ENCODE peak calls at places on chromosomes 5 and 9, in six cellular contexts. P is HCT116, L is HepG2, I is SK-N-SH, R is K562, G is GM12878. M is an unnamed sample.

GRCh38 chr5:69001605-69002004 is 92.2 kb upstream of the SLC30A5 start:
- DNase-seq in G (no peak), I (peak), L (no peak), P (no peak), R (no peak), M (no peak)

GRCh38 chr5:1111727-1112289 is at the start of gene SLC12A7:
- DNase-seq in P (no peak), I (peak), L (no peak), G (no peak), R (peak), M (peak)

GRCh38 chr5:11734369-11734768 is 169.9 kb downstream of the CTNND2 start:
- DNase-seq in G (no peak), R (no peak), I (no peak), L (no peak), P (no peak), M (peak)

GRCh38 chr5:142782976-142783539 is 12.9 kb downstream of the ARHGAP26 start:
- DNase-seq in P (no peak), L (no peak), I (no peak), R (no peak), G (no peak), M (no peak)

GRCh38 chr9:87503970-87504369 is 6.3 kb downstream of the DAPK1 start:
- DNase-seq in P (no peak), L (peak), G (no peak), I (no peak), R (no peak), M (no peak)

GRCh38 chr5:39270172-39270848 is 50.9 kb upstream of the FYB1 start:
- DNase-seq in L (no peak), I (no peak), G (peak), R (no peak), P (no peak), M (no peak)

GRCh38 chr9:1125741-1126140 is 75.6 kb downstream of the DMRT2 start:
- DNase-seq in I (no peak), G (no peak), L (no peak), P (no peak), R (no peak), M (no peak)

GRCh38 chr9:89502038-89502601 is 4.2 kb upstream of the SEMA4D start:
- DNase-seq in L (no peak), R (no peak), P (no peak), G (no peak), I (no peak), M (no peak)

GRCh38 chr9:92635760-92636159 is 34.2 kb downstream of the IPPK start:
- DNase-seq in I (no peak), R (no peak), L (no peak), G (no peak), P (no peak), M (no peak)

GRCh38 chr9:89418882-89419641 is 78.9 kb downstream of the SEMA4D start:
- DNase-seq in G (no peak), I (no peak), P (no peak), L (no peak), R (no peak), M (no peak)

GRCh38 chr5:135130526-135131215 is 96.6 kb upstream of the PITX1 start:
- DNase-seq in L (no peak), R (no peak), I (no peak), G (no peak), P (no peak), M (no peak)

GRCh38 chr9:35675732-35676392 is 2.1 kb downstream of the CA9 start:
- DNase-seq in I (peak), L (no peak), R (no peak), G (no peak), P (no peak), M (no peak)

GRCh38 chr5:81080809-81081460 is 120.8 kb downstream of the RASGRF2 start:
- DNase-seq in P (no peak), G (no peak), L (no peak), R (no peak), I (no peak), M (no peak)

GRCh38 chr5:150642991-150643710 is 2.7 kb downstream of the SYNPO start:
- DNase-seq in G (no peak), L (no peak), I (no peak), P (no peak), R (no peak), M (peak)

GRCh38 chr5:143114481-143114880 is 289.0 kb downstream of the NR3C1 start:
- DNase-seq in I (no peak), G (no peak), P (no peak), L (no peak), R (no peak), M (no peak)

GRCh38 chr5:157271740-157272271 is 5.9 kb downstream of the CYFIP2 start:
- DNase-seq in I (no peak), P (no peak), G (peak), R (no peak), L (no peak), M (no peak)

GRCh38 chr9:106886111-106887046 is 23.4 kb downstream of the ZNF462 start:
- DNase-seq in P (no peak), L (no peak), I (no peak), G (no peak), R (no peak), M (no peak)

GRCh38 chr5:114317751-114318150 is 44.1 kb upstream of the KCNN2 start:
- DNase-seq in R (no peak), P (no peak), I (no peak), L (no peak), G (no peak), M (no peak)

GRCh38 chr9:76650692-76651091 is 113.5 kb upstream of the PCA3 start:
- DNase-seq in L (no peak), I (no peak), R (no peak), P (no peak), G (no peak), M (no peak)

GRCh38 chr5:72555871-72556270 is 48.7 kb upstream of the ZNF366 start:
- DNase-seq in P (no peak), G (no peak), R (no peak), I (no peak), L (no peak), M (no peak)

GRCh38 chr9:130451509-130452388 is 7.0 kb downstream of the ASS1 start:
- DNase-seq in R (peak), I (peak), P (no peak), L (peak), G (no peak), M (peak)

GRCh38 chr5:172455511-172456061 is 1.3 kb upstream of the SH3PXD2B start:
- DNase-seq in R (no peak), L (no peak), G (no peak), I (no peak), P (no peak), M (no peak)

GRCh38 chr5:66757834-66758396 is 161.7 kb downstream of the MAST4 start:
- DNase-seq in I (no peak), G (no peak), L (no peak), R (no peak), P (no peak), M (no peak)

GRCh38 chr9:29556317-29556716 is 1983.0 kb upstream of the C9orf72 start:
- DNase-seq in I (no peak), L (no peak), G (no peak), R (no peak), P (no peak), M (peak)

DNA sequence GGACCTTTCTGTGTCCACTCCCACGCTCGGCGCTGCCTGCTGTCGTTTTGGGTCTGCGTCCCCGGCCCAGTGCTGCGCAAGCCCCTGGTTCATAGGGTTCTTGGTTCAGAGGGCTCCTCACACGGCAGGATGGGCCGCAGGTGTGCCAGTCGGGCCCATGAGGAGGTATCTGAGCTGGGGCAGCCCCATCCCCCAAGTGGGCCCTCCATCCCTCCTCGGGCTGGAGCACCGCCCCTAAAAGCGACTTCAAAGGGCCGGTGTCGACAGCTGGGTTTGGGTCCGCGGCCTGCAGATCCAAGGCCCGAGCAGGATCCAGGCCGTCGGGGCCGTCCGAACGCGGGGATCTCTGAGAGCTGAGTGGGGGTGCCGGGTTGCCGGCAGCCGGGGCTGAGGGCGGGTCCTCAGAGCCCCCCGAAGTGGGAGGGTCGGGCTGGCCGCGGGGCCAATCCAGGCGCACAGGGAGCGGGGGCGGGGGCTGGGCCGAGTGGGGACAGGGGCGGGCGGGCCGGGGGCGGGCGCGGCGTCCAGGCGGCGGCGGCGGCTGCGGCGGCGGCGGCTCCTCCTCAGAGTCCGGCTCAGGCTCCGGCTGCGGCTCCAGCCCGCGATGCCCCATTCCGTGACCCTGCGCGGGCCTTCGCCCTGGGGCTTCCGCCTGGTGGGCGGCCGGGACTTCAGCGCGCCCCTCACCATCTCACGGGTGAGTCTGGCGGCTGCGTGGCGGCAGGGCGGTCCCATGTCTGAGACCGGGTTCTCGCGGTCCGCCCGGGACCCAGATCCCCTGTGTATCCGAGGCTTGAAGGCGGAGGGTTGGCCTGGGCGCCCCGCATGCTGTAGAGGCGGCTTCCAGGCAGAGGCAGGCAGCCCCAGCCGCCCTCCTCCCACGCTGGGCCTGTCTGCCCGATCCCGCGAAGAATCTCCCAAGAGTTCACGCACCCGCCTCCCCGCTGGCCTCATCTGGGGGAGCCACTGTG is at the start of gene PDLIM4:
- DNase-seq in L (no peak), G (no peak), P (no peak), R (peak), I (peak), M (no peak)
- TF ChIP-seq JUND in L (no peak), G (no peak), P (no peak), R (no peak), I (no peak), M (no peak)

GRCh38 chr5:153147891-153148623 is 342.4 kb upstream of the GRIA1 start:
- DNase-seq in L (peak), P (no peak), I (peak), R (no peak), G (no peak), M (peak)
- TF ChIP-seq JUND in L (no peak), P (no peak), I (no peak), R (no peak), G (no peak), M (no peak)

GRCh38 chr5:74019923-74020322 is 393.9 kb downstream of the ARHGEF28 start:
- DNase-seq in I (no peak), G (no peak), L (no peak), P (no peak), R (no peak), M (no peak)

GRCh38 chr5:74017112-74017511 is 391.1 kb downstream of the ARHGEF28 start:
- DNase-seq in G (no peak), I (no peak), L (no peak), P (peak), R (no peak), M (no peak)

GRCh38 chr5:74015716-74016115 is 389.7 kb downstream of the ARHGEF28 start:
- DNase-seq in R (no peak), P (no peak), L (no peak), I (no peak), G (no peak), M (no peak)

GRCh38 chr5:74016373-74016772 is 390.4 kb downstream of the ARHGEF28 start:
- DNase-seq in I (no peak), R (peak), L (peak), G (no peak), P (peak), M (no peak)

DNA sequence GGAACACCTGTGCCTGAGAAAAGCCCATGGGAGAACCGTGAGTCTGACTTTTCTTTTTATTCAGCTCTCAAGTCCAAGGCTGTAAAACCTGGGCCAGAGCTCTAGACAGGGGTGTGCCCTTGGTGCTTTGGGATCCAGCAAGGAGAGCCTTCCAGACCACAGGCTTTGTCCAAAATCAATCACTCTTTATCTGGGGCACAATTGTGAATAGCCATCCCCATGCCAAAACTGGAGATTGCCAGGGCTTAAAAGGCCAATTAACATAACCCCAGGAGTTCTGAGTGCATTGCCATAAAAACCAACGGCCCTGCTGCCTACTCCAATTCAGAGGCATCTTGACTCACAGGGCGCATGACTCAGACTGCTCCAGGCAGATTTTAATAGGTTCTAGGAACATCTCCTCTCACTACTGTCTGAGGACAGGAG is 391.8 kb downstream of the ARHGEF28 start:
- DNase-seq in G (no peak), L (no peak), P (peak), I (no peak), R (no peak), M (no peak)
- TF ChIP-seq JUND in G (no peak), L (no peak), P (peak), I (peak), R (no peak), M (no peak)

GRCh38 chr9:99515087-99515486 is 293.0 kb downstream of the SEC61B start:
- DNase-seq in R (no peak), G (peak), I (no peak), L (no peak), P (no peak), M (no peak)
- TF ChIP-seq JUND in R (no peak), G (no peak), I (no peak), L (no peak), P (no peak), M (no peak)

GRCh38 chr5:79691007-79691406 is 1.4 kb downstream of the CMYA5 start:
- DNase-seq in G (no peak), R (no peak), I (no peak), P (no peak), L (no peak), M (peak)

GRCh38 chr5:79687911-79688310 is 1.7 kb upstream of the CMYA5 start:
- DNase-seq in G (no peak), I (no peak), P (no peak), R (no peak), L (no peak), M (no peak)

GRCh38 chr5:79692586-79692985 is 3.0 kb downstream of the CMYA5 start:
- DNase-seq in P (no peak), G (no peak), R (no peak), I (no peak), L (no peak), M (no peak)

GRCh38 chr5:79686799-79687198 is 2.8 kb upstream of the CMYA5 start:
- DNase-seq in P (no peak), I (no peak), G (no peak), R (no peak), L (no peak), M (no peak)

DNA sequence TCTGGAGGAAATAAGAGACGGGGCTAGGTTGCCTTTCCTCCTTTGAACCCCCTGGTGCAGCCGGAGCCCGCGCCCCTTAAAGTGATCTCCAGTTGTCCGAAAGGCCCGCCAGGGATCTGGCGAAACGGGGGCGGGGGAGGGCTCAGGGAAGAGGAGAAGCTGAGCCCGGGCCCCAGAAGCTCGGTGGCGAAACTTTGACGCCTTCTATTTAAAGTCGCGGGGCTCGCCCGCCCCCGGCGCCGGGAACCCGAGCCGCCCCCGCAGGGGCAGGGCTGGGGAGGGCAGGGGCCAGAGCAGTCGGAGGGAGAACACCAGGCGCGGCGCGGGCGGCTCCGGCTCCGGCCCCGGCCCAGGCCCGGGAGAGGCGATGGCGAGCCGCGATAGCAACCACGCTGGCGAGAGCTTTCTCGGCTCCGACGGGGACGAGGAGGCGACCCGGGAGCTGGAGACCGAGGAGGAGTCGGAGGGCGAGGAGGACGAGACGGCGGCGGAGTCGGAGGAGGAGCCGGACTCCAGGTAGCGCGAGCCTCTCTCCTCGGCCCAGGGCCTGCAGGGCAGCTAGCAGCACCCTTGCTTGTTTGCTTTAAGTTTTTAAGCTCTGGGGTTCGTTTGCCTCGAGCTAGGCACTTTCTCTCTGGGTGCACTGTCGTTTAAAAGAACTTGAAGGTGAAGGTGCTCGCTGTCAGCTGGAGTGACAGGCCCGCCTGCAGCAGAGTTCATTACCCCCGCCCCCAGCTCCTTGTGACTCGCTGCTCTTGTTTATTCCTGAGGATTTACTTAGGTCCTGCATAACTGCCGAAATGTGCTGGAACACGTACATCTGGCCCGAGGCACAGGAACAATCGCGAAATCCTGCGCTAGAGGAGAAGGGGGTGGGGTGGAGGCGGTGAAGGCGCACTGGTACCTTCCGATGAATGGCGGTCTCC is at the start of gene CMYA5:
- DNase-seq in P (no peak), G (no peak), I (no peak), L (no peak), R (no peak), M (peak)
- TF ChIP-seq JUND in P (no peak), G (no peak), I (no peak), L (no peak), R (no peak), M (no peak)

GRCh38 chr9:93949694-93950449 is 5.3 kb downstream of the BARX1 start:
- DNase-seq in P (peak), I (no peak), G (no peak), L (no peak), R (peak), M (peak)

GRCh38 chr9:93952119-93952783 is 2.9 kb downstream of the BARX1 start:
- DNase-seq in L (no peak), R (no peak), P (no peak), I (peak), G (no peak), M (no peak)

GRCh38 chr9:93951655-93952118 is 3.5 kb downstream of the BARX1 start:
- DNase-seq in L (no peak), P (no peak), R (no peak), G (no peak), I (peak), M (no peak)

GRCh38 chr9:93949073-93949693 is 6.0 kb downstream of the BARX1 start:
- DNase-seq in G (no peak), R (no peak), P (no peak), I (peak), L (no peak), M (no peak)

DNA sequence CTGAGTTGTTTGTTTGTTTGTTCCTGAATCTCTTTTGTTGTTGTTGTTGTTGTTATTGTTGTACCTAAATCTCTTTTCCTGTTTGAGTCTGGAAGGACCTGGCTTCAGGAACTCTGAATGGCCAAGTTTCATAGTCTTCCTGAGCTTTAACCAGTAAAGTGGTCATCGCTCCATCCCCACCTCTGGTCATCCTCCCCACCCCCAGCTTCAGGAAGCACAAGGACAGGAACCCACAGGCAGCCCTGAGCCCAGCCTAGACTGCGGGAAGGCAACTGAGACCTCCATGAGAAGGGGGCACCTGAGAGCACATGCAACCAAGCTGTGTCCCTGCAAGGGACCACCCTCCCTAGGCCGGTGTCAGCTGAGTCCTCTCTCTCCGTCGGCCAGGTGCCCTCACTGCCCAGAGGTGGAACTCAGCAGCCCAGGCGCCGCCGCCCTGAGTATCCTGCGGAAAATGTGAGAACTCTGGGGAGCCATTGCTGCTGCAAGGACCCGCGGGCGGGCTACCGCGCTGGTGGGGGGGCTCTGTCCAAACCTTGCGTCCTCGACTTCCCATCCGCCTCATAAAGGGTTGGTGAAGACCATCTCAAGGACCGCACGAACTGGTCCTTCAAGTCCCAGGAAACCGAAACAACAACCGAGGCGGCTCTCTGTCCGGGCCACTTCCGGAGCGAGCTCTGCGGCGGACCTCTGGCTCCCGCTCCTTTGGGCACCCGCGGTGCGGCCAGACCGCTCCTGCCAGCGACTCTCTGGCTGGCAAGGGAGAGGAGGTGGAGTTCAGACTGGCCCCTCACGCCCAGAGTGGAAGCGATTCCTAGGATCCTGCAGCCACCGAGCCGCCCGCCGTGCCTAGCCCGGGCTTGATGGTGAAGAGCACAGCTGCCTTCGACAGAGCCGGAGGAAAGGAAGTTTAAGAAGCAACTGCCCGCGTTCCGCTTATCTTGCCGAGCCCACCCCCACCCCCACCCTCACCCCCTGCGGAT is 4.2 kb downstream of the BARX1 start:
- DNase-seq in G (no peak), P (no peak), R (no peak), I (peak), L (no peak), M (peak)
- TF ChIP-seq JUND in G (no peak), P (no peak), R (no peak), I (no peak), L (no peak), M (no peak)

GRCh38 chr5:28517691-28518090 is 1479.3 kb upstream of the CDH9 start:
- DNase-seq in L (no peak), P (no peak), I (no peak), G (no peak), R (no peak), M (no peak)
- TF ChIP-seq JUND in L (no peak), P (no peak), I (no peak), G (no peak), R (no peak), M (no peak)

GRCh38 chr9:72356019-72356653 is 8.9 kb downstream of the ZFAND5 start:
- DNase-seq in P (no peak), G (no peak), I (peak), R (no peak), L (no peak), M (no peak)
- TF ChIP-seq JUND in P (no peak), G (no peak), I (no peak), R (no peak), L (no peak), M (no peak)